ENCODE peak calls at places on chromosomes 5 and 9, in eight cellular contexts. One of them, this sample, is unnamed. For H3K4me1, the result is how much of the 10 kb centered on the place peaks cover.

GRCh38 chr9:116870566-116870965 is 183.5 kb downstream of the TRIM32 start:
- DNase-seq in A549: peak
- DNase-seq in stomach: no peak
- DNase-seq in hepatocyte: peak
- DNase-seq in suprapubic skin: no peak
- DNase-seq in tibial nerve: no peak
- DNase-seq in ovary: no peak
- DNase-seq in CD8-positive, alpha-beta T cell: no peak
- DNase-seq in this sample: no peak

GRCh38 chr9:3541206-3541605 is 15.4 kb upstream of the RFX3 start:
- DNase-seq in stomach: no peak
- DNase-seq in suprapubic skin: no peak
- DNase-seq in tibial nerve: no peak
- DNase-seq in CD8-positive, alpha-beta T cell: no peak
- DNase-seq in hepatocyte: no peak
- DNase-seq in ovary: no peak
- DNase-seq in A549: no peak
- DNase-seq in this sample: no peak

GRCh38 chr5:150781706-150782614 is 3.4 kb downstream of the SMIM3 start:
- DNase-seq in ovary: peak
- DNase-seq in stomach: peak
- DNase-seq in hepatocyte: peak
- DNase-seq in CD8-positive, alpha-beta T cell: no peak
- DNase-seq in tibial nerve: peak
- DNase-seq in suprapubic skin: no peak
- DNase-seq in A549: no peak
- DNase-seq in this sample: peak

GRCh38 chr5:15609076-15609725 is 109.2 kb downstream of the FBXL7 start:
- DNase-seq in stomach: no peak
- DNase-seq in CD8-positive, alpha-beta T cell: no peak
- DNase-seq in hepatocyte: no peak
- DNase-seq in ovary: no peak
- DNase-seq in tibial nerve: no peak
- DNase-seq in A549: no peak
- DNase-seq in suprapubic skin: no peak
- DNase-seq in this sample: no peak

GRCh38 chr9:119273984-119274665 is 95.1 kb downstream of the BRINP1 start:
- DNase-seq in A549: no peak
- DNase-seq in stomach: no peak
- DNase-seq in CD8-positive, alpha-beta T cell: no peak
- DNase-seq in suprapubic skin: no peak
- DNase-seq in tibial nerve: no peak
- DNase-seq in ovary: no peak
- DNase-seq in hepatocyte: no peak
- DNase-seq in this sample: peak

GRCh38 chr5:103424453-103425205 is 138.0 kb downstream of the NUDT12 start:
- DNase-seq in tibial nerve: no peak
- DNase-seq in stomach: no peak
- DNase-seq in suprapubic skin: no peak
- DNase-seq in A549: no peak
- DNase-seq in hepatocyte: no peak
- DNase-seq in CD8-positive, alpha-beta T cell: no peak
- DNase-seq in ovary: no peak
- DNase-seq in this sample: peak

GRCh38 chr9:91047993-91048607 is 246.5 kb downstream of the SYK start:
- DNase-seq in CD8-positive, alpha-beta T cell: no peak
- DNase-seq in hepatocyte: no peak
- DNase-seq in tibial nerve: no peak
- DNase-seq in ovary: no peak
- DNase-seq in A549: no peak
- DNase-seq in stomach: no peak
- DNase-seq in suprapubic skin: no peak
- DNase-seq in this sample: peak

GRCh38 chr5:154406231-154406630 is 39.6 kb upstream of the SAP30L start:
- DNase-seq in suprapubic skin: no peak
- DNase-seq in stomach: no peak
- DNase-seq in ovary: no peak
- DNase-seq in hepatocyte: peak
- DNase-seq in tibial nerve: no peak
- DNase-seq in A549: no peak
- DNase-seq in CD8-positive, alpha-beta T cell: no peak
- DNase-seq in this sample: peak

GRCh38 chr9:20684865-20685696 is 1.0 kb downstream of the FOCAD start:
- DNase-seq in ovary: no peak
- DNase-seq in A549: peak
- DNase-seq in tibial nerve: no peak
- DNase-seq in CD8-positive, alpha-beta T cell: no peak
- DNase-seq in hepatocyte: peak
- DNase-seq in suprapubic skin: no peak
- DNase-seq in stomach: no peak
- DNase-seq in this sample: peak

GRCh38 chr9:34102796-34103195 is 23.7 kb downstream of the DCAF12 start:
- DNase-seq in stomach: no peak
- DNase-seq in tibial nerve: no peak
- DNase-seq in A549: no peak
- DNase-seq in CD8-positive, alpha-beta T cell: no peak
- DNase-seq in ovary: no peak
- DNase-seq in suprapubic skin: no peak
- DNase-seq in hepatocyte: no peak
- DNase-seq in this sample: no peak

GRCh38 chr5:38922199-38922598 is 76.4 kb downstream of the OSMR start:
- DNase-seq in hepatocyte: peak
- DNase-seq in CD8-positive, alpha-beta T cell: peak
- DNase-seq in ovary: peak
- DNase-seq in A549: peak
- DNase-seq in tibial nerve: peak
- DNase-seq in suprapubic skin: no peak
- DNase-seq in stomach: peak
- DNase-seq in this sample: peak

GRCh38 chr5:172731286-172732073 is 39.5 kb downstream of the DUSP1 start:
- DNase-seq in hepatocyte: peak
- DNase-seq in A549: peak
- DNase-seq in stomach: peak
- DNase-seq in ovary: no peak
- DNase-seq in suprapubic skin: no peak
- DNase-seq in tibial nerve: no peak
- DNase-seq in CD8-positive, alpha-beta T cell: no peak
- DNase-seq in this sample: peak

GRCh38 chr5:134128648-134128995 is 14.1 kb downstream of the TCF7 start:
- DNase-seq in hepatocyte: no peak
- DNase-seq in A549: no peak
- DNase-seq in suprapubic skin: no peak
- DNase-seq in ovary: no peak
- DNase-seq in stomach: no peak
- DNase-seq in tibial nerve: no peak
- DNase-seq in CD8-positive, alpha-beta T cell: no peak
- DNase-seq in this sample: no peak

DNA sequence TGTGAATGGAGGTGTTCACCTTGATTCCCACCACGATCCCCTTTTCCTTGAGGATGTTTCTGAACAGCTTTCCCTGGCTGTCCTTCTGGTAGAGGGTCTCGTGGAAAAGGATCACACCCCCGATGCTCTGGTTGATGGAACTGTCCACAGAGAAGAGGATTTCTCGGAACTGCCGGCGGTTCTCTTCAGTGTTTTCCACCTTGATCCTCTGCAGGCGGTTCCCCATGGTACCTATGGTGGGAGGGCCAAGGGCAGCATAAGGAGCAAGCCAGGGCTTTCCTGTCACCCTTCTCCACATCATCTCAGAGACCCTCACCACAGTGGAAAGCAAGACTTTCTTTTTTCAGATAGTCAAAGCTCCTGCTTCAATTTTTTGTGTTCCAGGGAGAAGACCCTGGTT is 5.8 kb downstream of the ALDOB start:
- DNase-seq in CD8-positive, alpha-beta T cell: no peak
- DNase-seq in stomach: no peak
- DNase-seq in ovary: no peak
- DNase-seq in suprapubic skin: no peak
- DNase-seq in tibial nerve: no peak
- DNase-seq in hepatocyte: no peak
- DNase-seq in A549: no peak
- DNase-seq in this sample: no peak
- H3K4me1 ChIP-seq in CD8-positive, alpha-beta T cell: under half
- H3K4me1 ChIP-seq in stomach: under half
- H3K4me1 ChIP-seq in ovary: under half
- H3K4me1 ChIP-seq in suprapubic skin: under half
- H3K4me1 ChIP-seq in tibial nerve: under half
- H3K4me1 ChIP-seq in hepatocyte: under half
- H3K4me1 ChIP-seq in A549: under half
- H3K4me1 ChIP-seq in this sample: under half

GRCh38 chr5:22699319-22699718 is 153.8 kb downstream of the CDH12 start:
- DNase-seq in CD8-positive, alpha-beta T cell: no peak
- DNase-seq in hepatocyte: no peak
- DNase-seq in tibial nerve: no peak
- DNase-seq in suprapubic skin: no peak
- DNase-seq in A549: no peak
- DNase-seq in stomach: no peak
- DNase-seq in ovary: no peak
- DNase-seq in this sample: no peak
- TF ChIP-seq CTCF in CD8-positive, alpha-beta T cell: no peak
- TF ChIP-seq CTCF in hepatocyte: no peak
- TF ChIP-seq CTCF in tibial nerve: no peak
- TF ChIP-seq CTCF in suprapubic skin: no peak
- TF ChIP-seq CTCF in A549: no peak
- TF ChIP-seq CTCF in stomach: no peak
- TF ChIP-seq CTCF in ovary: no peak
- TF ChIP-seq CTCF in this sample: no peak

DNA sequence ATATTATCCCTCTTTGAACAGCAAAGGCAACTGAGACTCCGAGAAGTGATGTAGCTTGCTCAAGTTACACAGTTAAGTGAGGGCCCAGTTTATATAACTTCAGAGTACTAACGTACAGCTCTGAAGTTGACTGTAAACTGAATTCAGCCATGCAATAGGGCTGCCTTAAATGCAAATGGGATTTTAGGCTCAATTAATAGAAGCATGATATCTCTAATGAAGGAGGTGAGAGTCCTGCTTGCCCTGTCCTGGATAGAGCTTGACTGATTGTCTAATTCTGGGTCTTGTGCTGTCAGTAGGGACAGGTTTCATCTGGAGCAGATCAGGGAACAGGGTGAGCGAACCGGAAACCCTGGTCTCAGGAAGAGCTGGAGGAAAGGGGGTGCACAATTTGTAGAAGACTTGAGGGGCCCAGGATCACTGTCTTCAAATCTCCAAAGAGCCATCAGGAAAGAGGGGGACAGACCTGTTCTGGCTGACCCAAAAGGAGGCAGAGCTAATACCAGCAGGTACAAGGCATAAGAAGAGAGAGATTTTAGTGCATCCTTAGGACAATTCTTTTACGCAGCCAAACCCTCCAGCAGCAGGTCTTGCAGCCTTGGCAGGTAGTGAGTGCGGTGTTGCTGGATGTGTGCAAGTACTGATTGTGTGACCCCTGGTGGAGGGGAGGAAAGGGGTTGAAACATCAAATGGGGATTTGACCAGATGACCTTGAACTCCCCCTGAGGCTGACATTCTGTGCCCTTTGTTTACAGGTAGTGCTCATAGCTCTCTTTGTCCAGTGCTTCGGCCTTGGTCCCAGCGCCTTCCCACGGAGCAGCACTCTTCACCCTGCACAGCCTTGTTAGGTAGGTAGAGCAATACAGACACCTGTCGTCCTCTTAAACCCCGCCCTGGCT is 13.0 kb downstream of the GSN start:
- DNase-seq in A549: no peak
- DNase-seq in ovary: no peak
- DNase-seq in suprapubic skin: peak
- DNase-seq in tibial nerve: no peak
- DNase-seq in stomach: no peak
- DNase-seq in CD8-positive, alpha-beta T cell: no peak
- DNase-seq in hepatocyte: no peak
- DNase-seq in this sample: no peak
- H3K4me1 ChIP-seq in A549: half or more
- H3K4me1 ChIP-seq in ovary: half or more
- H3K4me1 ChIP-seq in suprapubic skin: half or more
- H3K4me1 ChIP-seq in tibial nerve: half or more
- H3K4me1 ChIP-seq in stomach: half or more
- H3K4me1 ChIP-seq in CD8-positive, alpha-beta T cell: under half
- H3K4me1 ChIP-seq in hepatocyte: half or more
- H3K4me1 ChIP-seq in this sample: half or more

DNA sequence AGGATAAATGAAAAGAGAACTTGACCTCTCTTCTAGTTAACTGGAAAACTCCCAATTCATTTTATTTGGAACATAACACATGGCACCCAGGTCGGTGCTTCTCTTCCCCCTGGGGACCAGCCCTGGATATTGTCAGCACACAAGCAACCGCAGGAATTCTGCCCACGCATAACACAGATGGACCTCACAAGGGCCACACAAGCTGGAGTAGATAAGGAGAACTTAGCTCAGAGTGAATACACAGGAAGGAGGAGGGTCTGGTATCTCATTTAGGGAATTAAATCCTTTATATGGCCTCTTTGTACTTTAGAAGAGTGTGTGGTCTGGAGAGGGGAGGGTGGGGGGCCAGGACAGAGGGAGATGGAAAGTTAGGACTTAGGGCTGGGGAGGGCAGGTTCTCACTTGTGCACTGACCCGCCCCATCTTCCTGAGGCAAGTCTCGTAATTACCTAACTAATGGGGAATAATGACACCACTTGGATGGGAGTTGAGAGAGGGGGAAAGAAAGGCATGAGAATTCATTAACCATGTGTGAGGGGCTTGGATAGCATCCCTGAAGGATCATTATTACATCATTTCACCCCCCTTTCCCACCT is 341.2 kb upstream of the WWC1 start:
- DNase-seq in hepatocyte: no peak
- DNase-seq in ovary: no peak
- DNase-seq in A549: no peak
- DNase-seq in tibial nerve: peak
- DNase-seq in suprapubic skin: no peak
- DNase-seq in stomach: no peak
- DNase-seq in CD8-positive, alpha-beta T cell: no peak
- DNase-seq in this sample: peak
- TF ChIP-seq CTCF in hepatocyte: no peak
- TF ChIP-seq CTCF in ovary: no peak
- TF ChIP-seq CTCF in A549: no peak
- TF ChIP-seq CTCF in tibial nerve: no peak
- TF ChIP-seq CTCF in suprapubic skin: no peak
- TF ChIP-seq CTCF in stomach: no peak
- TF ChIP-seq CTCF in CD8-positive, alpha-beta T cell: no peak
- TF ChIP-seq CTCF in this sample: no peak

DNA sequence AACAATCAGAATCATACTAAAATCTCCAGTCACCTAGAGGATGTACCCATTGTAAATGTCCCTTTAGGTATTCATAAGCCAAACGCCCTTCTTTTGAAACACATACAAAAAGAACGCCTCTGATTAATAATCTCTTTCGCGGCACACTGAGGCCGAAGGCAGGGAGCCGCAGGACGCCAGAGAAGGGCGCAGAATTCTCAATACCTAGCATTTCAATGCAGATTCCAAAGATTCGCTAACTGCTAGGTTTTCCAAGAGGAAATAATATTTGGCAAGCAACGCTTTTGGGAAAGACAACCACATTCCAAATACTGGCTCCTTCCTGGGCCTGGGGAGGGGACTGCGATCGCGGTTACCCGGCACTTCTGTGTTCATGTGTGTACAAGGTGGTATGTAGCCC is 203.3 kb downstream of the MEF2C start:
- DNase-seq in ovary: no peak
- DNase-seq in hepatocyte: no peak
- DNase-seq in A549: no peak
- DNase-seq in suprapubic skin: no peak
- DNase-seq in stomach: no peak
- DNase-seq in CD8-positive, alpha-beta T cell: no peak
- DNase-seq in tibial nerve: no peak
- DNase-seq in this sample: no peak
- H3K4me1 ChIP-seq in ovary: under half
- H3K4me1 ChIP-seq in hepatocyte: under half
- H3K4me1 ChIP-seq in A549: under half
- H3K4me1 ChIP-seq in suprapubic skin: under half
- H3K4me1 ChIP-seq in stomach: under half
- H3K4me1 ChIP-seq in CD8-positive, alpha-beta T cell: under half
- H3K4me1 ChIP-seq in tibial nerve: under half
- H3K4me1 ChIP-seq in this sample: under half